ENCODE peak calls at places on chromosomes 16 and 17, in four cellular contexts. M, U, F and K are unnamed samples.

GRCh38 chr16:4062212-4062802 is 53.9 kb downstream of the ADCY9 start:
- DNase-seq in M (no peak), U (no peak), F (no peak), K (no peak)

GRCh38 chr17:77382966-77383612 is 242.3 kb downstream of the SEC14L1 start:
- DNase-seq in M (no peak), U (no peak), F (no peak), K (peak; percentile 79)

GRCh38 chr16:11034481-11034931 is 90.1 kb downstream of the CLEC16A start:
- DNase-seq in M (no peak), U (no peak), F (no peak), K (no peak)

GRCh38 chr16:2752035-2752849 is at the start of gene SRRM2:
- DNase-seq in M (peak; percentile 91), U (peak; percentile 97), F (peak; percentile 97), K (peak; percentile 98)

GRCh38 chr17:78185981-78186688 is 717 bp downstream of the TK1 start:
- DNase-seq in M (no peak), U (no peak), F (no peak), K (no peak)

GRCh38 chr16:50653633-50654524 is 27.2 kb downstream of the SNX20 start:
- DNase-seq in M (no peak), U (no peak), F (no peak), K (peak; percentile 49)

GRCh38 chr16:48441106-48441505 is 55.9 kb upstream of the SIAH1 start:
- DNase-seq in M (no peak), U (no peak), F (no peak), K (no peak)

GRCh38 chr17:14621826-14622621 is 321.1 kb downstream of the HS3ST3B1 start:
- DNase-seq in M (no peak), U (no peak), F (no peak), K (no peak)

GRCh38 chr16:9480503-9480902 is 389.1 kb downstream of the HAPSTR1 start:
- DNase-seq in M (no peak), U (no peak), F (no peak), K (no peak)

GRCh38 chr16:89350701-89351380 is 133.3 kb downstream of the ZNF778 start:
- DNase-seq in M (no peak), U (no peak), F (no peak), K (no peak)

GRCh38 chr17:31388770-31389672 is 2.5 kb upstream of the RAB11FIP4 start:
- DNase-seq in M (peak; percentile 26), U (no peak), F (peak; percentile 76), K (peak; percentile 88)

GRCh38 chr16:88809676-88810165 is 2.0 kb downstream of the APRT start:
- DNase-seq in M (no peak), U (no peak), F (no peak), K (no peak)

GRCh38 chr17:74231846-74232713 is 18.7 kb downstream of the TTYH2 start:
- DNase-seq in M (no peak), U (no peak), F (no peak), K (no peak)

GRCh38 chr17:81342062-81342699 is 47.1 kb upstream of the SLC38A10 start:
- DNase-seq in M (no peak), U (no peak), F (no peak), K (no peak)

GRCh38 chr16:30609002-30609927 is 924 bp downstream of the ZNF689 start:
- DNase-seq in M (no peak), U (peak; percentile 73), F (peak; percentile 70), K (peak; percentile 81)

GRCh38 chr17:39063681-39064069 is 87.8 kb downstream of the PLXDC1 start:
- DNase-seq in M (no peak), U (no peak), F (no peak), K (no peak)

GRCh38 chr17:43126911-43127290 is 1.7 kb upstream of the BRCA1 start:
- DNase-seq in M (no peak), U (no peak), F (no peak), K (no peak)

GRCh38 chr16:61909074-61909473 is 127.2 kb downstream of the CDH8 start:
- DNase-seq in M (no peak), U (no peak), F (no peak), K (no peak)